ENCODE peak calls at places on chromosomes 16 and 17, in eight cellular contexts. E is cardiac muscle cell; G is ovary; K is choroid plexus epithelial cell; S is MCF 10A; L is PC-3; U is CD8-positive, alpha-beta T cell; N is GM06990. V is an unnamed sample.

GRCh38 chr17:69733171-69734014 is 318.9 kb downstream of the MAP2K6 start:
- DNase-seq in U (no peak), G (no peak), L (peak), K (peak), N (no peak), E (peak), S (peak), V (no peak)

GRCh38 chr16:82660078-82660645 is 33.4 kb downstream of the CDH13 start:
- DNase-seq in L (no peak), S (no peak), G (no peak), K (peak), U (no peak), N (no peak), E (peak), V (no peak)

GRCh38 chr16:54062361-54063346 is 223.9 kb downstream of the IRX3 start:
- DNase-seq in L (no peak), K (peak), G (no peak), E (no peak), S (no peak), N (no peak), U (no peak), V (no peak)

GRCh38 chr17:33639103-33639991 is 346.3 kb upstream of the ASIC2 start:
- DNase-seq in U (no peak), E (no peak), G (no peak), N (no peak), S (no peak), K (no peak), L (no peak), V (no peak)

GRCh38 chr16:88820335-88821025 is 8.8 kb upstream of the APRT start:
- DNase-seq in S (no peak), U (no peak), N (no peak), L (no peak), E (no peak), G (no peak), K (no peak), V (no peak)

GRCh38 chr17:30550512-30551273 is 73.5 kb downstream of the GOSR1 start:
- DNase-seq in S (peak), E (peak), G (no peak), K (no peak), N (peak), L (peak), U (peak), V (no peak)

GRCh38 chr17:2867441-2868424 is 71.5 kb downstream of the RAP1GAP2 start:
- DNase-seq in G (no peak), K (peak), E (peak), L (peak), U (no peak), S (peak), N (no peak), V (no peak)

GRCh38 chr17:27572665-27573064 is 58.3 kb upstream of the LGALS9 start:
- DNase-seq in L (no peak), G (no peak), K (no peak), U (no peak), S (no peak), E (no peak), N (no peak), V (no peak)

GRCh38 chr17:36675250-36675649 is 73.9 kb downstream of the MRM1 start:
- DNase-seq in U (peak), G (no peak), K (no peak), S (no peak), E (no peak), N (no peak), L (no peak), V (no peak)

GRCh38 chr17:57442401-57442823 is 186.1 kb downstream of the MSI2 start:
- DNase-seq in S (peak), N (no peak), U (no peak), E (peak), K (peak), G (no peak), L (no peak), V (peak)

GRCh38 chr16:27417047-27417671 is 15.2 kb downstream of the IL21R start:
- DNase-seq in G (no peak), E (no peak), N (no peak), L (no peak), S (no peak), K (no peak), U (no peak), V (no peak)

GRCh38 chr17:74177018-74177450 is 26.4 kb upstream of the RPL38 start:
- DNase-seq in E (no peak), S (peak), L (peak), N (no peak), K (peak), G (no peak), U (no peak), V (no peak)

GRCh38 chr17:30372755-30373154 is 6.0 kb upstream of the CPD start:
- DNase-seq in S (peak), N (no peak), G (no peak), K (no peak), L (peak), E (no peak), U (no peak), V (no peak)

GRCh38 chr17:3929181-3929580 is 12.9 kb upstream of the P2RX1 start:
- DNase-seq in U (no peak), N (no peak), L (no peak), G (no peak), S (no peak), E (no peak), K (no peak), V (no peak)

GRCh38 chr16:11413907-11414595 is 68.8 kb downstream of the RMI2 start:
- DNase-seq in L (no peak), E (no peak), K (no peak), G (no peak), S (no peak), U (no peak), N (no peak), V (no peak)

GRCh38 chr16:3115561-3115960 is 3.2 kb downstream of the ZNF205 start:
- DNase-seq in S (no peak), K (no peak), U (no peak), E (no peak), L (no peak), N (no peak), G (no peak), V (no peak)

GRCh38 chr16:29961479-29962343 is at the start of gene TMEM219:
- DNase-seq in E (peak), G (peak), S (peak), U (peak), L (peak), N (peak), K (peak), V (peak)
- TF ChIP-seq CTCF in E (peak), G (peak), S (peak), U (no peak), L (no peak), N (peak), K (peak), V (no peak)

GRCh38 chr17:28756025-28756804 is 12.4 kb downstream of the TRAF4 start:
- DNase-seq in E (no peak), L (no peak), N (no peak), S (no peak), K (no peak), U (no peak), G (no peak), V (no peak)

GRCh38 chr17:28751600-28752366 is 8.0 kb downstream of the TRAF4 start:
- DNase-seq in N (no peak), L (no peak), S (no peak), U (no peak), G (no peak), E (no peak), K (no peak), V (no peak)

GRCh38 chr17:28759296-28759865 is 15.6 kb downstream of the TRAF4 start:
- DNase-seq in U (no peak), S (no peak), K (no peak), L (no peak), E (no peak), N (no peak), G (no peak), V (no peak)

GRCh38 chr17:28758411-28759121 is 14.8 kb downstream of the TRAF4 start:
- DNase-seq in E (no peak), L (no peak), N (no peak), U (no peak), G (no peak), S (no peak), K (no peak), V (no peak)

DNA sequence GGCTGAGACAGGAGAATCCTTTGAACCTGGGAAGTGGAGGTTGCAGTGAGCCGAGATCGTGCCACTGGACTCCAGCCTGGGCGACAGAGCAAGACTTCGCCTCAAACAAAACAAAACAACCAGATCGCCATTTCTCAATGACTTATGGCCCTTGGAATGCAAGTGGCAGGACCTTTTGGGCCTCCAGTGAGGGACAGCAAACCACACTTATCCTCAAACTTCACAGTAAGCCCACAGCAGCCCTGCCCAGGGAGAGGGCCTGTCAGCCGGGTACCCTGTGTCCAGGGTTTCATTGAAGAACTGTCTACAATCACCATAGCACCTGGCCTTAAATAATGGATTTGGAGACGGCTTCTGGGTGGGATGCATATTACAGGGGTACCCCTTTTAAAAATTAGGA is 11.7 kb downstream of the TRAF4 start:
- DNase-seq in L (no peak), N (no peak), E (no peak), S (no peak), K (peak), U (no peak), G (no peak), V (no peak)
- TF ChIP-seq CTCF in L (no peak), N (no peak), E (no peak), S (no peak), K (no peak), U (no peak), G (no peak), V (no peak)

GRCh38 chr16:648786-649589 is at the start of gene WDR90:
- DNase-seq in S (peak), G (peak), U (peak), K (peak), L (peak), N (peak), E (peak), V (peak)
- TF ChIP-seq CTCF in S (no peak), G (no peak), U (no peak), K (no peak), L (no peak), N (no peak), E (no peak), V (no peak)

GRCh38 chr17:75856062-75856681 is 1.0 kb upstream of the WBP2 start:
- DNase-seq in N (no peak), L (peak), G (no peak), U (no peak), S (no peak), K (peak), E (no peak), V (no peak)
- TF ChIP-seq CTCF in N (peak), L (peak), G (no peak), U (peak), S (peak), K (no peak), E (no peak), V (no peak)

GRCh38 chr17:80991645-80992076 is at the start of gene CHMP6:
- DNase-seq in G (peak), N (peak), U (peak), S (peak), E (peak), K (peak), L (peak), V (peak)
- TF ChIP-seq CTCF in G (peak), N (no peak), U (no peak), S (no peak), E (no peak), K (peak), L (no peak), V (no peak)

GRCh38 chr16:5024632-5025031 is 9.1 kb downstream of the NAGPA start:
- DNase-seq in G (no peak), S (peak), K (peak), L (peak), U (no peak), E (no peak), N (no peak), V (peak)
- TF ChIP-seq CTCF in G (no peak), S (peak), K (no peak), L (peak), U (peak), E (no peak), N (peak), V (no peak)

GRCh38 chr17:8468988-8469387 is 33.3 kb downstream of the NDEL1 start:
- DNase-seq in E (no peak), S (no peak), N (no peak), L (no peak), G (no peak), U (no peak), K (no peak), V (no peak)
- TF ChIP-seq CTCF in E (no peak), S (no peak), N (no peak), L (no peak), G (no peak), U (no peak), K (no peak), V (no peak)

GRCh38 chr17:39952665-39953470 is 9.9 kb upstream of the GSDMA start:
- DNase-seq in N (peak), L (peak), G (peak), S (peak), E (peak), K (peak), U (peak), V (peak)

GRCh38 chr17:39951924-39952664 is 10.7 kb upstream of the GSDMA start:
- DNase-seq in N (no peak), U (no peak), S (no peak), E (no peak), K (no peak), L (no peak), G (peak), V (no peak)

GRCh38 chr17:39953471-39953888 is 9.3 kb upstream of the GSDMA start:
- DNase-seq in E (no peak), N (no peak), U (no peak), K (no peak), S (no peak), G (no peak), L (no peak), V (no peak)

GRCh38 chr17:39955726-39956225 is 7.0 kb upstream of the GSDMA start:
- DNase-seq in G (no peak), S (no peak), K (no peak), N (no peak), E (no peak), L (no peak), U (no peak), V (no peak)

DNA sequence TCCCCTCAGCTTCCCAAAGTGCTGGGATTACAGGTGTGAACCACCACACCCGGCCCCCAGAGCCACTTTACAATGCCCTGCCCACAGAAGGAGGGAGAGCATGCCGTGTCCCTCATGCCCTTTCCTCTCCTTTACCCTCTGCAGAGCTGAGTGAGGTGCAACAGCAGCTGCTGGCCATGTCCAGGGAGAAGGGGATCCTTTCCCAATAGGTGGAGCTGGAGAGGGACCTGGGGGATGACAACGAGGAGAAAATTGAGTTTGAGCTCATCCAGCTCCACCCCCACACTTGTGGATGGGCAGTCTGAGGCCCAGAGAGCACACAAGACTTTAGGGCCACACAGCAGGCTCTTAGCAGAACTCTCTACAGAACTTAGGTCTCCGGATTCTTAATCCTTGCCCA is 7.9 kb upstream of the GSDMA start:
- DNase-seq in S (no peak), U (no peak), N (no peak), G (no peak), E (no peak), K (no peak), L (no peak), V (no peak)
- TF ChIP-seq CTCF in S (no peak), U (no peak), N (no peak), G (no peak), E (no peak), K (no peak), L (no peak), V (no peak)